ENCODE peak calls at places on chromosomes 11 and 22, in nine cellular contexts. E is AG09309, S is kidney tubule cell, Y is EH, X is GM20000, J is SJSA1, T is fibroblast of pulmonary artery, G is PC-9, Z is NCI-H460. C is an unnamed sample.

GRCh38 chr11:22479133-22479690 is 141.0 kb downstream of the SLC17A6 start:
- DNase-seq in E (no peak), S (no peak), Y (no peak), X (no peak), J (no peak), T (no peak), G (no peak), Z (no peak), C (no peak)

GRCh38 chr11:34161812-34162506 is 56.5 kb downstream of the NAT10 start:
- DNase-seq in E (no peak), S (peak; percentile 92), Y (peak; percentile 17), X (no peak), J (no peak), T (no peak), G (peak; percentile 17), Z (no peak), C (no peak)

GRCh38 chr22:23539135-23539838 is 40.8 kb downstream of the IGLL1 start:
- DNase-seq in E (peak; percentile 29), S (peak; percentile 76), Y (peak; percentile 74), X (peak; percentile 79), J (peak; percentile 70), T (peak; percentile 87), G (peak; percentile 44), Z (peak; percentile 77), C (peak; percentile 56)

GRCh38 chr11:76601272-76601671 is 69.3 kb downstream of the LRRC32 start:
- DNase-seq in E (no peak), S (no peak), Y (no peak), X (no peak), J (peak; percentile 1), T (no peak), G (no peak), Z (no peak), C (no peak)

GRCh38 chr22:35589071-35589735 is 27.9 kb downstream of the MB start:
- DNase-seq in E (peak; percentile 90), S (peak; percentile 99), Y (peak; percentile 100), X (no peak), J (peak; percentile 94), T (peak; percentile 62), G (peak; percentile 96), Z (peak; percentile 92), C (peak; percentile 67)

GRCh38 chr22:37589607-37590006 is 9.7 kb upstream of the LGALS2 start:
- DNase-seq in E (no peak), S (no peak), Y (no peak), X (no peak), J (no peak), T (no peak), G (no peak), Z (no peak), C (no peak)

GRCh38 chr11:13963949-13964770 is 1.6 kb downstream of the SPON1 start:
- DNase-seq in E (no peak), S (peak; percentile 42), Y (no peak), X (peak; percentile 34), J (peak; percentile 45), T (no peak), G (no peak), Z (peak; percentile 17), C (no peak)

GRCh38 chr11:130655308-130655707 is 206.9 kb downstream of the ADAMTS15 start:
- DNase-seq in E (no peak), S (no peak), Y (no peak), X (no peak), J (no peak), T (no peak), G (no peak), Z (no peak), C (no peak)

GRCh38 chr11:122656631-122657101 is 1.1 kb downstream of the UBASH3B start:
- DNase-seq in E (no peak), S (peak; percentile 77), Y (peak; percentile 67), X (peak; percentile 36), J (no peak), T (peak; percentile 27), G (peak; percentile 60), Z (no peak), C (no peak)

GRCh38 chr11:46296520-46297448 is 19.3 kb downstream of the CREB3L1 start:
- DNase-seq in E (peak; percentile 73), S (peak; percentile 46), Y (peak; percentile 95), X (no peak), J (peak; percentile 96), T (peak; percentile 97), G (peak; percentile 78), Z (no peak), C (no peak)

GRCh38 chr11:66698491-66698890 is 20.8 kb upstream of the RBM4B start:
- DNase-seq in E (no peak), S (no peak), Y (no peak), X (no peak), J (no peak), T (no peak), G (no peak), Z (no peak), C (no peak)

GRCh38 chr11:68756171-68756766 is 4.9 kb upstream of the TESMIN start:
- DNase-seq in E (no peak), S (peak; percentile 20), Y (peak; percentile 62), X (no peak), J (no peak), T (no peak), G (no peak), Z (no peak), C (no peak)

GRCh38 chr11:70020336-70021214 is 57.5 kb upstream of the ANO1 start:
- DNase-seq in E (no peak), S (no peak), Y (peak; percentile 35), X (no peak), J (peak; percentile 79), T (no peak), G (no peak), Z (no peak), C (no peak)